ENCODE peak calls at places on chromosomes 6 and 20, in eight cellular contexts. S is Panc1, N is K562, M is HCT116, L is GM23338, K is GM12878, P is HepG2, C is SK-N-SH. B is an unnamed sample.

GRCh38 chr6:114638346-114638745 is 295.5 kb upstream of the HS3ST5 start:
- DNase-seq in S (no peak), N (no peak), M (no peak), L (peak; percentile 85), K (no peak), P (no peak), C (no peak), B (no peak)

GRCh38 chr6:148407372-148407771 is 64.7 kb downstream of the SASH1 start:
- DNase-seq in S (peak; percentile 36), N (no peak), M (no peak), L (no peak), K (no peak), P (no peak), C (no peak), B (no peak)

GRCh38 chr6:118297821-118298220 is 250.3 kb upstream of the PLN start:
- DNase-seq in S (no peak), N (no peak), M (no peak), L (peak; percentile 4), K (no peak), P (no peak), C (no peak), B (no peak)

GRCh38 chr20:53847118-53847842 is 223.1 kb downstream of the BCAS1 start:
- DNase-seq in S (no peak), N (no peak), M (no peak), L (no peak), K (no peak), P (no peak), C (no peak), B (peak; percentile 67)

GRCh38 chr20:56855693-56856092 is 226.6 kb downstream of the TFAP2C start:
- DNase-seq in S (no peak), N (no peak), M (no peak), L (no peak), K (no peak), P (no peak), C (no peak), B (no peak)

GRCh38 chr6:26097268-26097875 is 10.1 kb downstream of the HFE start:
- DNase-seq in S (no peak), N (peak; percentile 85), M (peak; percentile 55), L (peak; percentile 87), K (no peak), P (peak; percentile 75), C (peak; percentile 65), B (peak; percentile 58)

GRCh38 chr6:49849121-49849907 is 17.0 kb downstream of the CRISP1 start:
- DNase-seq in S (peak; percentile 27), N (peak; percentile 76), M (peak; percentile 56), L (peak; percentile 78), K (no peak), P (peak; percentile 64), C (peak; percentile 15), B (no peak)

GRCh38 chr6:155985660-155986138 is 530.1 kb upstream of the NOX3 start:
- DNase-seq in S (no peak), N (no peak), M (no peak), L (no peak), K (no peak), P (no peak), C (no peak), B (no peak)

GRCh38 chr6:109322825-109323580 is 59.3 kb downstream of the CD164 start:
- DNase-seq in S (no peak), N (peak; percentile 35), M (no peak), L (no peak), K (no peak), P (no peak), C (no peak), B (peak; percentile 90)

GRCh38 chr20:7147220-7147601 is 379.7 kb downstream of the BMP2 start:
- DNase-seq in S (no peak), N (no peak), M (no peak), L (no peak), K (no peak), P (peak; percentile 82), C (no peak), B (no peak)

GRCh38 chr20:15047100-15047499 is 709.7 kb upstream of the FLRT3 start:
- DNase-seq in S (no peak), N (no peak), M (no peak), L (no peak), K (no peak), P (no peak), C (no peak), B (no peak)

GRCh38 chr6:109455161-109455501 is 441 bp downstream of the MICAL1 start:
- DNase-seq in S (no peak), N (no peak), M (no peak), L (peak; percentile 72), K (no peak), P (no peak), C (no peak), B (no peak)

GRCh38 chr6:119493980-119494379 is 144.4 kb upstream of the MAN1A1 start:
- DNase-seq in S (no peak), N (no peak), M (no peak), L (no peak), K (no peak), P (peak; percentile 50), C (no peak), B (no peak)

GRCh38 chr6:108473197-108473596 is 87.5 kb upstream of the FOXO3 start:
- DNase-seq in S (no peak), N (no peak), M (no peak), L (no peak), K (no peak), P (no peak), C (no peak), B (no peak)

GRCh38 chr6:42390228-42390934 is 61.3 kb downstream of the TRERF1 start:
- DNase-seq in S (no peak), N (no peak), M (no peak), L (no peak), K (no peak), P (no peak), C (no peak), B (no peak)

GRCh38 chr20:45968801-45969711 is 2.9 kb downstream of the ZNF335 start:
- DNase-seq in S (no peak), N (no peak), M (no peak), L (no peak), K (no peak), P (no peak), C (no peak), B (no peak)

GRCh38 chr6:13339863-13340635 is 11.7 kb upstream of the TBC1D7 start:
- DNase-seq in S (no peak), N (no peak), M (no peak), L (no peak), K (no peak), P (no peak), C (no peak), B (no peak)

GRCh38 chr6:105388392-105388791 is 14.5 kb downstream of the PREP start:
- DNase-seq in S (no peak), N (no peak), M (no peak), L (no peak), K (no peak), P (no peak), C (no peak), B (no peak)

GRCh38 chr6:129644567-129645015 is 65.4 kb downstream of the ARHGAP18 start:
- DNase-seq in S (no peak), N (no peak), M (peak; percentile 75), L (no peak), K (no peak), P (peak; percentile 85), C (no peak), B (no peak)

GRCh38 chr6:27209659-27210269 is 37.7 kb upstream of the PRSS16 start:
- DNase-seq in S (peak; percentile 64), N (peak; percentile 80), M (no peak), L (peak; percentile 40), K (no peak), P (no peak), C (no peak), B (no peak)

GRCh38 chr6:137928286-137928685 is 61.2 kb downstream of the TNFAIP3 start:
- DNase-seq in S (no peak), N (no peak), M (no peak), L (no peak), K (no peak), P (no peak), C (no peak), B (peak; percentile 62)
- TF ChIP-seq REST in S (no peak), N (no peak), M (no peak), L (no peak), K (no peak), P (no peak), C (no peak), B (no peak)

GRCh38 chr20:37406010-37406998 is 60.4 kb downstream of the SRC start:
- DNase-seq in S (no peak), N (peak; percentile 75), M (no peak), L (peak; percentile 73), K (no peak), P (no peak), C (peak; percentile 93), B (peak; percentile 65)
- TF ChIP-seq POLR2AphosphoS5 in S (peak; percentile 62), N (no peak), M (peak; percentile 68), L (peak; percentile 61), K (no peak), P (peak; percentile 38), C (no peak), B (no peak)

DNA sequence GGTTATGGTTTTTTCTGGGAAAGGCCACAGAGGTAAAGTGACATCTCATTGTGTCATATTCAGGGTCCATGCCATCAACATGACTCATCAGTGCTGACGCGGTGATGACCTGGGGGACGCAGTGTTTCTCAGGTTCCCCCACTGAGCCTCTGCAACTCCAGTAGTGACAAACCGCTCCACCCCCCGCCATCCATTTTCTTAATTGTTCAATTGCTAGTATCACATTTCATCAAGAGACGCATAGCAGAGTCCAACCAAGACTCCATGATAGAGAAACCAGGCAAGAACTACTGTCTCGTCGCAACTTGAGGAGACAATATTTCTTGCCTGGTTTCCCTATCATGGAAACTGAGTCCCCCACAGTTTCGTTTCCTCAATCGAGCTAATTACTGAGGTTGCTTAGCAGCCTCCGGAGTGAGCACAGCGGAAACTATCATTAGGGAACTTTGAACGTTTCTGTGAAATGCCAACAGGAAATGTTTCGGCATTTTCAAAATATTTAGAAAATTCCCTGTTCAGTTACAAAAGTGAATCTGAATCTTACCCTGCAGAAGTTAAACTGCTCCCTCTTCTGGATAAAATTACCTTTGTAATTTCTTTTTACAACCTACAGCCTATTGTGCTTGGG is 12.2 kb upstream of the SERPINB1 start:
- DNase-seq in S (peak; percentile 67), N (peak; percentile 92), M (peak; percentile 87), L (peak; percentile 73), K (peak; percentile 79), P (peak; percentile 75), C (no peak), B (peak; percentile 42)
- TF ChIP-seq CTCF in S (no peak), N (peak; percentile 19), M (peak; percentile 26), L (peak; percentile 47), K (peak; percentile 31), P (peak; percentile 53), C (peak; percentile 53), B (no peak)

DNA sequence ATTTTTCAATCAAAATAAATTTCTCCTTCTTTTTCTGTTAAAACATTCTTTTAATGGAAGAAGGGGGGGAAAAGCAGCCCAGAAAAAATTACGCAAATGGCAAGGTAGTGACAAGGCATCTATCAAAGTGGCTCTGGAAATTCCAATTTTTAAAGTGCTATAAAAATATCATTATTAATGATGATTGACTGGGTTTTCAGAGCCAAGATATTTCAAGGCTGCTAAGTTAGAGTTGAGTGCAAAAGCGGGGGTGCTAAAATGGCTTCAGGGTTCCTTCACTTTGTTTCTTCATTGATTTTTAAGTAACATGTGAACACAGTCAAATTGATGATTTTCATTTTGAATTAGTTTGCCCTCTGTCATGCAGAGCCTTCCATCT is 171.7 kb upstream of the CITED2 start:
- DNase-seq in S (no peak), N (no peak), M (no peak), L (no peak), K (no peak), P (no peak), C (no peak), B (no peak)
- TF ChIP-seq REST in S (no peak), N (no peak), M (no peak), L (no peak), K (no peak), P (no peak), C (no peak), B (no peak)

B was measured in HL-60.